ENCODE peak calls at places on chromosomes 13 and 19, in four cellular contexts. D, V, W and F are unnamed samples.
A peak's percentile ranks its signal among the peaks of the same experiment; 100 is the strongest.

GRCh38 chr13:49810825-49811526 is 18.5 kb upstream of the KPNA3 start:
- DNase-seq in D (no peak), V (no peak), W (no peak), F (no peak)

GRCh38 chr19:17243854-17244617 is 1.7 kb downstream of the NR2F6 start:
- DNase-seq in D (no peak), V (peak; percentile 70), W (peak; percentile 60), F (no peak)

GRCh38 chr19:18388328-18389094 is 2.6 kb downstream of the GDF15 start:
- DNase-seq in D (no peak), V (peak; percentile 88), W (peak; percentile 88), F (peak; percentile 90)

GRCh38 chr19:36225219-36225892 is 10.4 kb downstream of the ZNF146 start:
- DNase-seq in D (no peak), V (no peak), W (no peak), F (no peak)

GRCh38 chr13:79194272-79194671 is 211.8 kb downstream of the RBM26 start:
- DNase-seq in D (no peak), V (peak; percentile 8), W (no peak), F (peak; percentile 32)

GRCh38 chr13:99386911-99387788 is 80.0 kb upstream of the GPR183 start:
- DNase-seq in D (no peak), V (peak; percentile 80), W (peak; percentile 46), F (peak; percentile 80)

GRCh38 chr13:100483836-100484381 is 104.7 kb downstream of the GGACT start:
- DNase-seq in D (no peak), V (no peak), W (no peak), F (no peak)

GRCh38 chr19:4870025-4870700 is 2.7 kb upstream of the PLIN3 start:
- DNase-seq in D (peak; percentile 28), V (peak; percentile 65), W (peak; percentile 42), F (peak; percentile 92)

GRCh38 chr19:13597625-13598024 is 91.3 kb upstream of the CACNA1A start:
- DNase-seq in D (no peak), V (peak; percentile 41), W (peak; percentile 39), F (peak; percentile 72)

GRCh38 chr13:105030851-105031250 is 1504.6 kb downstream of the EFNB2 start:
- DNase-seq in D (no peak), V (no peak), W (no peak), F (no peak)

GRCh38 chr19:771332-771785 is 20.4 kb downstream of the MISP start:
- DNase-seq in D (peak; percentile 24), V (no peak), W (no peak), F (peak; percentile 58)

GRCh38 chr13:98129059-98129741 is 13.7 kb upstream of the FARP1 start:
- DNase-seq in D (no peak), V (no peak), W (no peak), F (no peak)

GRCh38 chr19:45161715-45162463 is 1.1 kb upstream of the NKPD1 start:
- DNase-seq in D (no peak), V (no peak), W (peak; percentile 56), F (no peak)

GRCh38 chr13:66348745-66349720 is 881.1 kb downstream of the PCDH9 start:
- DNase-seq in D (no peak), V (no peak), W (no peak), F (no peak)

GRCh38 chr19:11375143-11375948 is 880 bp downstream of the SWSAP1 start:
- DNase-seq in D (peak; percentile 57), V (peak; percentile 74), W (peak; percentile 59), F (peak; percentile 84)

GRCh38 chr19:31214086-31214485 is 135.2 kb downstream of the TSHZ3 start:
- DNase-seq in D (peak; percentile 48), V (peak; percentile 69), W (peak; percentile 63), F (peak; percentile 88)

GRCh38 chr19:816500-816857 is 5.3 kb downstream of the PLPPR3 start:
- DNase-seq in D (no peak), V (no peak), W (no peak), F (no peak)

GRCh38 chr13:31121327-31122140 is 40.2 kb downstream of the HSPH1 start:
- DNase-seq in D (no peak), V (no peak), W (no peak), F (peak; percentile 1)

GRCh38 chr13:30148791-30149190 is 158.6 kb downstream of the KATNAL1 start:
- DNase-seq in D (no peak), V (no peak), W (no peak), F (no peak)

GRCh38 chr13:42796747-42797356 is 15.5 kb downstream of the FAM216B start:
- DNase-seq in D (no peak), V (no peak), W (no peak), F (no peak)

GRCh38 chr19:6610934-6611370 is 20.0 kb upstream of the CD70 start:
- DNase-seq in D (no peak), V (no peak), W (no peak), F (no peak)

GRCh38 chr19:28705008-28705407 is 507.9 kb downstream of the UQCRFS1 start:
- DNase-seq in D (no peak), V (no peak), W (no peak), F (no peak)

GRCh38 chr13:30052127-30052526 is 201.7 kb upstream of the UBL3 start:
- DNase-seq in D (peak; percentile 79), V (no peak), W (no peak), F (peak; percentile 86)

GRCh38 chr19:6773323-6773931 is 919 bp downstream of the VAV1 start:
- DNase-seq in D (peak; percentile 76), V (peak; percentile 61), W (peak; percentile 40), F (peak; percentile 89)

GRCh38 chr13:113448545-113448884 is 4.8 kb downstream of the ADPRHL1 start:
- DNase-seq in D (no peak), V (peak; percentile 47), W (peak; percentile 70), F (no peak)

GRCh38 chr13:109785141-109785891 is 1.1 kb downstream of the IRS2 start:
- DNase-seq in D (peak; percentile 23), V (peak; percentile 44), W (peak; percentile 61), F (no peak)

GRCh38 chr13:102405499-102406079 is 3.7 kb upstream of the FGF14 start:
- DNase-seq in D (no peak), V (no peak), W (no peak), F (no peak)

GRCh38 chr13:43431279-43431678 is 355.5 kb downstream of the ENOX1 start:
- DNase-seq in D (no peak), V (no peak), W (no peak), F (no peak)

GRCh38 chr19:3284759-3285646 is 60.5 kb downstream of the CELF5 start:
- DNase-seq in D (no peak), V (peak; percentile 95), W (peak; percentile 98), F (peak; percentile 90)

GRCh38 chr13:74134777-74135305 is 637 bp upstream of the KLF12 start:
- DNase-seq in D (no peak), V (peak; percentile 75), W (peak; percentile 67), F (peak; percentile 35)

GRCh38 chr13:110841846-110842245 is 73.0 kb downstream of the ANKRD10 start:
- DNase-seq in D (no peak), V (no peak), W (no peak), F (no peak)